ENCODE peak calls at places on chromosomes 16 and 17, in eight cellular contexts. W is cardiac fibroblast, X is hypothalamus, A is NCI-H1417 treated with DMSO at 0.1 percent for 48 hours, F is cerebellum, H is AG08395, P is GM04504, Q is RWPE1. G is an unnamed sample.

GRCh38 chr17:80388601-80389000 is 26.4 kb upstream of the ENDOV start:
- DNase-seq in W (no peak), X (no peak), A (no peak), F (no peak), H (no peak), P (no peak), Q (no peak), G (no peak)

GRCh38 chr16:10738231-10739077 is 5.2 kb upstream of the NUBP1 start:
- DNase-seq in W (peak; percentile 84), X (no peak), A (no peak), F (peak; percentile 80), H (no peak), P (no peak), Q (no peak), G (peak; percentile 15)

GRCh38 chr17:61662771-61663170 is 71.8 kb upstream of the NACA2 start:
- DNase-seq in W (no peak), X (no peak), A (no peak), F (no peak), H (no peak), P (peak; percentile 0), Q (no peak), G (no peak)

GRCh38 chr16:3400446-3400778 is 392 bp downstream of the ZSCAN32 start:
- DNase-seq in W (no peak), X (no peak), A (no peak), F (no peak), H (no peak), P (no peak), Q (no peak), G (no peak)

GRCh38 chr17:63697341-63698286 is 2.3 kb downstream of the LIMD2 start:
- DNase-seq in W (peak; percentile 39), X (no peak), A (no peak), F (no peak), H (peak; percentile 42), P (no peak), Q (peak; percentile 34), G (peak; percentile 75)

GRCh38 chr17:60601443-60602384 is 1.7 kb downstream of the PPM1D start:
- DNase-seq in W (peak; percentile 90), X (no peak), A (no peak), F (peak; percentile 80), H (peak; percentile 65), P (no peak), Q (peak; percentile 76), G (peak; percentile 79)

GRCh38 chr17:71681427-71682173 is 439.2 kb upstream of the SOX9 start:
- DNase-seq in W (no peak), X (no peak), A (no peak), F (no peak), H (no peak), P (no peak), Q (no peak), G (no peak)

GRCh38 chr16:48901712-48902374 is 291.9 kb upstream of the N4BP1 start:
- DNase-seq in W (no peak), X (no peak), A (no peak), F (no peak), H (peak; percentile 29), P (no peak), Q (peak; percentile 62), G (peak; percentile 53)

GRCh38 chr16:50946606-50947005 is 204.5 kb downstream of the SALL1 start:
- DNase-seq in W (no peak), X (no peak), A (no peak), F (no peak), H (no peak), P (no peak), Q (no peak), G (no peak)

GRCh38 chr17:49638818-49639217 is 39.1 kb downstream of the SPOP start:
- DNase-seq in W (no peak), X (no peak), A (no peak), F (no peak), H (no peak), P (no peak), Q (no peak), G (no peak)

GRCh38 chr17:67377727-67378443 is 804 bp downstream of the PITPNC1 start:
- DNase-seq in W (peak; percentile 57), X (no peak), A (no peak), F (peak; percentile 45), H (peak; percentile 38), P (no peak), Q (peak; percentile 48), G (peak; percentile 60)

GRCh38 chr16:13999895-14000425 is 71.2 kb upstream of the MRTFB start:
- DNase-seq in W (no peak), X (no peak), A (no peak), F (no peak), H (no peak), P (no peak), Q (no peak), G (no peak)

GRCh38 chr17:16551878-16552636 is 16.9 kb downstream of the ZNF287 start:
- DNase-seq in W (no peak), X (no peak), A (no peak), F (no peak), H (no peak), P (no peak), Q (no peak), G (no peak)

GRCh38 chr17:82593590-82594087 is 54.6 kb downstream of the WDR45B start:
- DNase-seq in W (no peak), X (no peak), A (no peak), F (no peak), H (no peak), P (no peak), Q (no peak), G (no peak)

GRCh38 chr17:72358465-72358864 is 237.6 kb downstream of the SOX9 start:
- DNase-seq in W (peak; percentile 54), X (no peak), A (no peak), F (no peak), H (peak; percentile 75), P (no peak), Q (peak; percentile 89), G (no peak)

GRCh38 chr17:49696233-49696761 is 11.5 kb downstream of the SLC35B1 start:
- DNase-seq in W (no peak), X (no peak), A (no peak), F (no peak), H (no peak), P (no peak), Q (no peak), G (no peak)

GRCh38 chr17:289409-289808 is 63.2 kb downstream of the RPH3AL start:
- DNase-seq in W (no peak), X (no peak), A (no peak), F (no peak), H (no peak), P (no peak), Q (no peak), G (no peak)

GRCh38 chr16:78882751-78883150 is 717.8 kb downstream of the MAF start:
- DNase-seq in W (no peak), X (no peak), A (no peak), F (no peak), H (no peak), P (no peak), Q (no peak), G (no peak)

GRCh38 chr17:1629647-1630310 is 1.1 kb upstream of the SLC43A2 start:
- DNase-seq in W (peak; percentile 65), X (no peak), A (no peak), F (no peak), H (peak; percentile 47), P (peak; percentile 16), Q (no peak), G (peak; percentile 85)

G was measured in GM23338.